ENCODE peak calls at places on chromosome 1, in five cellular contexts. One of them, this sample, is unnamed.

GRCh38 chr1:162822391-162823200 is 32.1 kb downstream of the HSD17B7 start:
- DNase-seq in K562: no peak
- DNase-seq in heart left ventricle: peak
- DNase-seq in fibroblast of mammary gland: peak
- DNase-seq in lower lobe of right lung: no peak
- DNase-seq in this sample: no peak

GRCh38 chr1:191174298-191174697 is 696.6 kb upstream of the BRINP3 start:
- DNase-seq in K562: no peak
- DNase-seq in heart left ventricle: no peak
- DNase-seq in fibroblast of mammary gland: no peak
- DNase-seq in lower lobe of right lung: no peak
- DNase-seq in this sample: no peak

GRCh38 chr1:223177681-223178080 is 34.6 kb upstream of the TLR5 start:
- DNase-seq in K562: no peak
- DNase-seq in heart left ventricle: peak
- DNase-seq in fibroblast of mammary gland: no peak
- DNase-seq in lower lobe of right lung: peak
- DNase-seq in this sample: no peak

GRCh38 chr1:30373471-30374399 is 349.6 kb downstream of the MATN1 start:
- DNase-seq in K562: no peak
- DNase-seq in heart left ventricle: no peak
- DNase-seq in fibroblast of mammary gland: no peak
- DNase-seq in lower lobe of right lung: no peak
- DNase-seq in this sample: no peak

GRCh38 chr1:87243573-87243972 is 85.1 kb upstream of the LMO4 start:
- DNase-seq in K562: no peak
- DNase-seq in heart left ventricle: no peak
- DNase-seq in fibroblast of mammary gland: peak
- DNase-seq in lower lobe of right lung: no peak
- DNase-seq in this sample: no peak

GRCh38 chr1:15345711-15346355 is 63.9 kb upstream of the EFHD2 start:
- DNase-seq in K562: peak
- DNase-seq in heart left ventricle: peak
- DNase-seq in fibroblast of mammary gland: no peak
- DNase-seq in lower lobe of right lung: peak
- DNase-seq in this sample: no peak

GRCh38 chr1:56409112-56409691 is 170.2 kb downstream of the PLPP3 start:
- DNase-seq in K562: peak
- DNase-seq in heart left ventricle: peak
- DNase-seq in fibroblast of mammary gland: no peak
- DNase-seq in lower lobe of right lung: peak
- DNase-seq in this sample: no peak

GRCh38 chr1:201006450-201006849 is 17.1 kb downstream of the KIF21B start:
- DNase-seq in K562: no peak
- DNase-seq in heart left ventricle: no peak
- DNase-seq in fibroblast of mammary gland: no peak
- DNase-seq in lower lobe of right lung: no peak
- DNase-seq in this sample: no peak

GRCh38 chr1:44012941-44013609 is 18.2 kb downstream of the SLC6A9 start:
- DNase-seq in K562: no peak
- DNase-seq in heart left ventricle: no peak
- DNase-seq in fibroblast of mammary gland: no peak
- DNase-seq in lower lobe of right lung: no peak
- DNase-seq in this sample: no peak

GRCh38 chr1:160575112-160575664 is 4.1 kb downstream of the CD84 start:
- DNase-seq in K562: peak
- DNase-seq in heart left ventricle: peak
- DNase-seq in fibroblast of mammary gland: no peak
- DNase-seq in lower lobe of right lung: no peak
- DNase-seq in this sample: no peak

GRCh38 chr1:67060811-67061218 is 6.9 kb upstream of the SLC35D1 start:
- DNase-seq in K562: peak
- DNase-seq in heart left ventricle: no peak
- DNase-seq in fibroblast of mammary gland: peak
- DNase-seq in lower lobe of right lung: no peak
- DNase-seq in this sample: no peak

GRCh38 chr1:226697151-226697575 is 41.9 kb downstream of the ITPKB start:
- DNase-seq in K562: no peak
- DNase-seq in heart left ventricle: no peak
- DNase-seq in fibroblast of mammary gland: peak
- DNase-seq in lower lobe of right lung: no peak
- DNase-seq in this sample: no peak

GRCh38 chr1:31027693-31028526 is 37.6 kb downstream of the PUM1 start:
- DNase-seq in K562: peak
- DNase-seq in heart left ventricle: no peak
- DNase-seq in fibroblast of mammary gland: no peak
- DNase-seq in lower lobe of right lung: no peak
- DNase-seq in this sample: no peak

GRCh38 chr1:61192666-61193325 is 110.4 kb downstream of the NFIA start:
- DNase-seq in K562: no peak
- DNase-seq in heart left ventricle: no peak
- DNase-seq in fibroblast of mammary gland: no peak
- DNase-seq in lower lobe of right lung: no peak
- DNase-seq in this sample: no peak

DNA sequence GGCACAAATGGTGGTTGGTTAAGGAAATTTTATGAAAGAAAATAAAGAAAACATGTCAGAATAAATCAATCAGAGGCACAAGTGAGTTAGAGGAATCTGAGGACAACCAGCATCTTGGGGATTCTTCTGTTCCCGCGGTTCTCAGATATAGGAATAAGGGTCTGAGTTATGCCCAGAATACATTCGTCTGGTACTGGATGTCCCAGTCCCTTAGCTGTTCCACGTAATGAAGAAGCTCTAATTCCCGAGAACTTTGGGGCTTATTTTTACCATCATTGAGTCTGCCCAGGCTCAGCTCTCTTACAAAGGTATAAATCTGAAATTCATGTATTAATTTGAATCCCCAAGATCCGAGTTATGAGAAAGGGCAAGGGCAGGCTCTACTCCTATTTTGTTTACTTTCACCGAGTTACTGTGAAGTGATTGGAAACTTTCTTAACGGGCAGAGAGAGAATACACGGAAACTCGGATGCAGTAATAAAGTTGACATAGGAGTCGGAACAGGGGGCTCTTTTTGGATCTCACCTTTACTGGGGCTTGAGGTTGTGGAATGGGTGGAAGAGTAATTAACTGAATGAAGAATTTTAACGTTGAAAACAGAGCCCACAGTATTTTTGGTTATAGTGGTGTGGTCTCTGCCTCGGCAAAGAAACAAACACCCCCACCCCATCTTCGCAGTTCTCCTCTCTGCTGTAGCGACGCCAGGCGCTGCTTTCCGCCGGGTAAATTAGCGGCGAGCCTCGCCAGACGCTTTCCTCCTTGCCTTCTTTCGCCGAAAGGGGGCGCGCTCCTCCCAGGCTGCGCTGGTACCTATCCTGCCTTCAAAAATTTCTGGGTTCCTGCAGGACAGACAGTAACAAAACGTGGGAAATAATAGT is 7.1 kb downstream of the PRRX1 start:
- DNase-seq in K562: peak
- DNase-seq in heart left ventricle: peak
- DNase-seq in fibroblast of mammary gland: peak
- DNase-seq in lower lobe of right lung: peak
- DNase-seq in this sample: no peak
- TF ChIP-seq CTCF in K562: peak
- TF ChIP-seq CTCF in heart left ventricle: peak
- TF ChIP-seq CTCF in fibroblast of mammary gland: peak
- TF ChIP-seq CTCF in lower lobe of right lung: peak
- TF ChIP-seq CTCF in this sample: peak

GRCh38 chr1:3350441-3351261 is 103.8 kb upstream of the ARHGEF16 start:
- DNase-seq in K562: no peak
- DNase-seq in heart left ventricle: peak
- DNase-seq in fibroblast of mammary gland: peak
- DNase-seq in lower lobe of right lung: no peak
- DNase-seq in this sample: no peak
- TF ChIP-seq CTCF in K562: no peak
- TF ChIP-seq CTCF in heart left ventricle: peak
- TF ChIP-seq CTCF in fibroblast of mammary gland: peak
- TF ChIP-seq CTCF in lower lobe of right lung: no peak
- TF ChIP-seq CTCF in this sample: peak

GRCh38 chr1:110150330-110151174 is at the start of gene SLC6A17:
- DNase-seq in K562: no peak
- DNase-seq in heart left ventricle: no peak
- DNase-seq in fibroblast of mammary gland: peak
- DNase-seq in lower lobe of right lung: no peak
- DNase-seq in this sample: no peak
- TF ChIP-seq CTCF in K562: no peak
- TF ChIP-seq CTCF in heart left ventricle: no peak
- TF ChIP-seq CTCF in fibroblast of mammary gland: no peak
- TF ChIP-seq CTCF in lower lobe of right lung: no peak
- TF ChIP-seq CTCF in this sample: peak

DNA sequence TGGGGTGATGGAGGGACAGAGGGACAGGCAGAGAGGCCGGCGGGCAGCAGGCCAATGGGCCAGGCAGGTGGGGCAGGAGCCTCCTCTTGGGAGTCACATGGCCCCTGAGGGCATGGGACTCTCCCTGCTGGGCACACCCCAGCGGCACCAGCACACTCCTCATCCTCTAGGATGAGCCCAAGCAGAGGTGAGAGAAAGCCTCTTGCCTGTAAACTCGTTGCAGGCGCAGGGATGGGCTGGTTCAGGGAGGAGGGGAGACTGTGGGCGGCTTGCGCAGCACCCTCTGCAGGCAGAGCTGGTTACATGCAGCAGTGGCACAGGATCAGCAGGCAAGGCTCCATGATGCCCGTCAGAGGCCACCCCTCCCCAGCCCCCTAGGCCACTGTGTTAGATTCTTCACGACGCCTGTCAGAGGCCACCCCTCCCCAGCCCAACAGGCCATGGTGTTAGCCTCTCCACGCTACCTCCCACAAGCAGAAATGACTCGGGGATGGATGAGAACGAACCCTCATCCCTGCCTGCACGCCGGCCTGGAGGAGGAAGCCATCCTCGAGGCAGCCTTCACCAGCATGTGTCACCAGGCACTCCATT is 209.7 kb upstream of the VAMP3 start:
- DNase-seq in K562: peak
- DNase-seq in heart left ventricle: no peak
- DNase-seq in fibroblast of mammary gland: peak
- DNase-seq in lower lobe of right lung: no peak
- DNase-seq in this sample: peak
- TF ChIP-seq CTCF in K562: peak
- TF ChIP-seq CTCF in heart left ventricle: peak
- TF ChIP-seq CTCF in fibroblast of mammary gland: peak
- TF ChIP-seq CTCF in lower lobe of right lung: no peak
- TF ChIP-seq CTCF in this sample: peak

GRCh38 chr1:180909005-180909414 is 3.7 kb upstream of the KIAA1614 start:
- DNase-seq in K562: no peak
- DNase-seq in heart left ventricle: no peak
- DNase-seq in fibroblast of mammary gland: no peak
- DNase-seq in lower lobe of right lung: no peak
- DNase-seq in this sample: no peak

GRCh38 chr1:180908084-180908765 is 4.5 kb upstream of the KIAA1614 start:
- DNase-seq in K562: no peak
- DNase-seq in heart left ventricle: no peak
- DNase-seq in fibroblast of mammary gland: no peak
- DNase-seq in lower lobe of right lung: no peak
- DNase-seq in this sample: no peak

GRCh38 chr1:180907313-180908055 is 5.2 kb upstream of the KIAA1614 start:
- DNase-seq in K562: no peak
- DNase-seq in heart left ventricle: no peak
- DNase-seq in fibroblast of mammary gland: no peak
- DNase-seq in lower lobe of right lung: no peak
- DNase-seq in this sample: no peak

GRCh38 chr1:180906511-180906910 is 6.2 kb upstream of the KIAA1614 start:
- DNase-seq in K562: no peak
- DNase-seq in heart left ventricle: no peak
- DNase-seq in fibroblast of mammary gland: no peak
- DNase-seq in lower lobe of right lung: no peak
- DNase-seq in this sample: no peak

GRCh38 chr1:180905927-180906326 is 6.8 kb upstream of the KIAA1614 start:
- DNase-seq in K562: peak
- DNase-seq in heart left ventricle: no peak
- DNase-seq in fibroblast of mammary gland: no peak
- DNase-seq in lower lobe of right lung: no peak
- DNase-seq in this sample: no peak
- TF ChIP-seq CTCF in K562: no peak
- TF ChIP-seq CTCF in heart left ventricle: no peak
- TF ChIP-seq CTCF in fibroblast of mammary gland: no peak
- TF ChIP-seq CTCF in lower lobe of right lung: no peak
- TF ChIP-seq CTCF in this sample: no peak

GRCh38 chr1:12202190-12202497 is 27.7 kb upstream of the VPS13D start:
- DNase-seq in K562: no peak
- DNase-seq in heart left ventricle: no peak
- DNase-seq in fibroblast of mammary gland: no peak
- DNase-seq in lower lobe of right lung: no peak
- DNase-seq in this sample: no peak

GRCh38 chr1:12202577-12202976 is 27.3 kb upstream of the VPS13D start:
- DNase-seq in K562: no peak
- DNase-seq in heart left ventricle: no peak
- DNase-seq in fibroblast of mammary gland: no peak
- DNase-seq in lower lobe of right lung: no peak
- DNase-seq in this sample: no peak

GRCh38 chr1:12204754-12205658 is 24.8 kb upstream of the VPS13D start:
- DNase-seq in K562: no peak
- DNase-seq in heart left ventricle: no peak
- DNase-seq in fibroblast of mammary gland: no peak
- DNase-seq in lower lobe of right lung: no peak
- DNase-seq in this sample: no peak

GRCh38 chr1:12204140-12204539 is 25.7 kb upstream of the VPS13D start:
- DNase-seq in K562: no peak
- DNase-seq in heart left ventricle: no peak
- DNase-seq in fibroblast of mammary gland: no peak
- DNase-seq in lower lobe of right lung: no peak
- DNase-seq in this sample: no peak

DNA sequence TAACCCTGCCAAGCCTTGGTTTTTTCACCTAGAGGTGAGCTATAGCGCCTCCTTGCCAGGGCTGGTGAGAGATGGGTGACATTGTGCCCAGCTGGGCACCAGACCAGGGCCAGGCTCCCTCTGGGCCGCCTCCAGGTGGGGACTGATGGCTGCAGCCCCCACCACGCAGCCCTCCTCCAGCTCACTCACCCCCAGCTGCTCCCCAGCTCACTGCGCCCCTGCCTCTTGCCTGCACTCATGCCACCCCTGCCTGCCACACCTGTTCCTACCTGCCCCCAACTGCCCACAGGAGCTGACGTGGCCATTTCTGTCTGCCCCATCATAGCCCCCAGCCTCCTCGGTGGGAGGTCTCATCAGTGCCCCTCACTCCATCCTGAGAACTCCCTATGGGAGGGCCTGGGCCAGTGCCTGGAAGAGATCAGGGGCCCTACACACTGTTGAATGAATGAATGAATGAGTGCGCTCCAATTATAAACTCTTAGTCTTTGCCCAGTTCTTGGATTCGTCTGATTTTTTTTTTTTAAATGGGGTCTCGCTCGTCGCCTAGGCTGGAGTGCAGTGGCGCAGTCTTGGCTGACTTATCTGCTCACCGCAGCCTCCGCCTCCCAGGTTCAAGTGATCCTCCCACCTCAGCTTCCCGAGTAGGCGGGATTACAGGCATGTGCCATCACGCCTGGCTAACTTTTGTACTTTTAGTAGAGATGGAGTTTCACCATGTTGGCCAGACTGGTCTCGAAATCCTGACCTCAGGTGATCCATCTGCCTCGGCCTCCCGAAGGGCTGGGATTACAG is 26.4 kb upstream of the VPS13D start:
- DNase-seq in K562: no peak
- DNase-seq in heart left ventricle: no peak
- DNase-seq in fibroblast of mammary gland: no peak
- DNase-seq in lower lobe of right lung: no peak
- DNase-seq in this sample: peak
- TF ChIP-seq CTCF in K562: no peak
- TF ChIP-seq CTCF in heart left ventricle: no peak
- TF ChIP-seq CTCF in fibroblast of mammary gland: no peak
- TF ChIP-seq CTCF in lower lobe of right lung: no peak
- TF ChIP-seq CTCF in this sample: no peak

This sample was measured in chondrocyte.